ENCODE peak calls at places on chromosomes 4 and X, in five cellular contexts. One of them, this sample, is unnamed.

GRCh38 chr4:105088110-105088879 is 58.4 kb upstream of the TET2 start:
- DNase-seq in K562: no peak
- DNase-seq in SK-N-SH: no peak
- DNase-seq in GM23338: peak; percentile 62
- DNase-seq in HCT116: no peak
- DNase-seq in this sample: peak; percentile 74

GRCh38 chr4:64799751-64800150 is 390.5 kb upstream of the TECRL start:
- DNase-seq in K562: no peak
- DNase-seq in HCT116: no peak
- DNase-seq in SK-N-SH: no peak
- DNase-seq in GM23338: peak; percentile 17
- DNase-seq in this sample: no peak

GRCh38 chr4:139115226-139115625 is 61.8 kb downstream of the ELF2 start:
- DNase-seq in SK-N-SH: no peak
- DNase-seq in GM23338: no peak
- DNase-seq in K562: no peak
- DNase-seq in HCT116: no peak
- DNase-seq in this sample: no peak

GRCh38 chr4:41207330-41207831 is 7.0 kb downstream of the APBB2 start:
- DNase-seq in GM23338: no peak
- DNase-seq in SK-N-SH: no peak
- DNase-seq in HCT116: no peak
- DNase-seq in K562: no peak
- DNase-seq in this sample: no peak

GRCh38 chrX:134761788-134762187 is 103.5 kb upstream of the PLAC1 start:
- DNase-seq in GM23338: peak; percentile 36
- DNase-seq in HCT116: no peak
- DNase-seq in K562: no peak
- DNase-seq in SK-N-SH: peak; percentile 16
- DNase-seq in this sample: no peak

GRCh38 chr4:116099596-116099995 is 985.8 kb downstream of the TRAM1L1 start:
- DNase-seq in SK-N-SH: no peak
- DNase-seq in HCT116: no peak
- DNase-seq in GM23338: no peak
- DNase-seq in K562: no peak
- DNase-seq in this sample: no peak

GRCh38 chr4:165175879-165176278 is 31.5 kb upstream of the KLHL2 start:
- DNase-seq in K562: no peak
- DNase-seq in HCT116: no peak
- DNase-seq in GM23338: no peak
- DNase-seq in SK-N-SH: no peak
- DNase-seq in this sample: no peak

GRCh38 chr4:185213829-185214228 is 4.4 kb downstream of the SNX25 start:
- DNase-seq in GM23338: no peak
- DNase-seq in HCT116: no peak
- DNase-seq in K562: no peak
- DNase-seq in SK-N-SH: no peak
- DNase-seq in this sample: no peak

GRCh38 chrX:39957816-39958561 is 139.8 kb downstream of the BCOR start:
- DNase-seq in K562: no peak
- DNase-seq in GM23338: no peak
- DNase-seq in SK-N-SH: no peak
- DNase-seq in HCT116: no peak
- DNase-seq in this sample: no peak

GRCh38 chr4:163875327-163875726 is 380.8 kb downstream of the TMA16 start:
- DNase-seq in K562: no peak
- DNase-seq in SK-N-SH: no peak
- DNase-seq in HCT116: no peak
- DNase-seq in GM23338: no peak
- DNase-seq in this sample: no peak

GRCh38 chrX:65726708-65727107 is 59.3 kb downstream of the MSN start:
- DNase-seq in HCT116: no peak
- DNase-seq in GM23338: peak; percentile 17
- DNase-seq in K562: no peak
- DNase-seq in SK-N-SH: no peak
- DNase-seq in this sample: no peak

GRCh38 chr4:89411539-89411938 is 103.9 kb upstream of the GPRIN3 start:
- DNase-seq in GM23338: no peak
- DNase-seq in K562: no peak
- DNase-seq in HCT116: no peak
- DNase-seq in SK-N-SH: no peak
- DNase-seq in this sample: no peak

DNA sequence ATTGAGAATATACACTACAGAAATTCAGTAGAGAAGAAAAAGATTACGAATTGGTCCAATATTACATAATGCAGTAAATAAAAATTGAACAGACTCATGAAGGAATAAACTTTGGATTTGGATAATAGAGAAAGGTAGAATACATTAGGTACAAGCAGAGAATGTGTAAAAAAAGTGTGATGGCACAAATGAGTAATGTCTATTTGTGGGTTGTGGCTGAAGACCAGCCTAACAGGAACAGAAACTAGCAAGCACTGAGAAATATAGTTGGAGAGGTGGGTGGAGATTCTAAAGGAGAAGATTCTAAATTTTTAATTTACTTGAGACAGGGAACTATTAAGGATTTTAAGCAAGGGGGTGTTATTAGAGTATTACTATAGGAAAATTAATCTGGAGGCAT is 15.2 kb upstream of the CLOCK start:
- DNase-seq in GM23338: no peak
- DNase-seq in SK-N-SH: no peak
- DNase-seq in HCT116: no peak
- DNase-seq in K562: no peak
- DNase-seq in this sample: no peak
- H3K4me2 ChIP-seq in GM23338: no peak overlapping the region
- H3K4me2 ChIP-seq in SK-N-SH: no peak overlapping the region
- H3K4me2 ChIP-seq in HCT116: no peak overlapping the region
- H3K4me2 ChIP-seq in K562: no peak overlapping the region
- H3K4me2 ChIP-seq in this sample: no peak overlapping the region

DNA sequence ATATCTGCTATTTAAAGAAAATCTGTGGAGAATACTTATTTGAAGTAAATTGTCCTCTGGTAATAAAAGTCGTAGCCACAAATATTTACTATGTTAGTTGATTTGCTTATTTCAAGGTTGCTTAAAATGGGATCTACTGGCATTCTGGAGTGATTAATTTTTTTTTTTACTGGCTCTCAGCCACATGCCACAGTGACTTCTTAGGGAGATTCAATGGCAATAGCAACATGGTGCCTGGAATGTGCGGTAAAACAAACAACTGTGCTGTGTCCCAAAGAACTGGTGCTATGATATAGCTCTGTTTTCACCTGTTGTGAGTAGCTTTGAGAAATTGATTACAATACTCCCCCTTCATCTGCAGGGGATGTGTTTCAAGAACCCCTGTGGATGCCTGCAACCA is 324.3 kb downstream of the GPAT3 start:
- DNase-seq in SK-N-SH: no peak
- DNase-seq in GM23338: no peak
- DNase-seq in K562: no peak
- DNase-seq in HCT116: no peak
- DNase-seq in this sample: no peak
- TF ChIP-seq POLR2AphosphoS5 in SK-N-SH: no peak
- TF ChIP-seq POLR2AphosphoS5 in GM23338: no peak
- TF ChIP-seq POLR2AphosphoS5 in K562: no peak
- TF ChIP-seq POLR2AphosphoS5 in HCT116: no peak
- TF ChIP-seq POLR2AphosphoS5 in this sample: no peak

DNA sequence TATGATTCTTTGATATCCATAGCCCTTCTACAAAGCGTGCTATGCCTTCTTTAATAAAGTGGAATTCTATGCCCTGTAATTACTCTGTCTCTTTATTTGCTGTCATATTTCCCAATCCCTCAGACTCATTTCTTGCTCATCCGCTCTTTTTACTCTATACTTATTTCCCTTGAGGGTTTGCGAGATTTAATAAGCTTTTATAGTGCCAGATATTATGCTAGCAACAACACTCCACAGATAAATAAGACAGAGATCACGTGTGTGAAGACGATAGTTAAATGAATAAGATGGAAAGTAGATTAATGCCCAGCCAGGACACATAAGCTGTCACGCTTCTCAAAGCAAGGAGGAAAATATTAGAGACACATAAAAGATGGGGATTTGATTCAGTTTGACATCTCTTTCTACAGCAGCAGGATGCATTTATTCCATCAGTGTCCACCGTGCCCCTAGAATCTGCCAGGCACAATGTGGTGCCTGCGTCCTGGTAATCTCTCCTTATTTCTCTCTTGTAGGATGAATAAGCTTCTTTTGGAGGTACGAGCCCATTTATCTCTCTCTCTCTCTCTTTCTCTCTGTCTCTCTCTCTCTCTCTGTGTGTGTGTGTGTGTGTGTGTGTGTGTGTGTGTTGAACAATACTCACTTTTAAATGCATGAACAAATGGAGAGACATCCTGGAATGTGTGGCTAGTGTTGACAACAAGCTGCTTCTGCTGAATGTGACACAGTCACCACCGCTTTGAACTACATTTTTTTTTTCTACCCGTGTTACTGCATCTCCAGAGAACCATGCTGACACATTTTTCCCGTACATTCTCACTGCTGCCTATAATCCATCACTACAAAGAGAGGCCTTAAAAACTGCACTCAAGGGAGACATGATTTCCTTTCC is 48.2 kb downstream of the TMEM156 start:
- DNase-seq in SK-N-SH: peak; percentile 11
- DNase-seq in K562: no peak
- DNase-seq in GM23338: no peak
- DNase-seq in HCT116: no peak
- DNase-seq in this sample: no peak
- H3K4me2 ChIP-seq in SK-N-SH: no peak overlapping the region
- H3K4me2 ChIP-seq in K562: no peak overlapping the region
- H3K4me2 ChIP-seq in GM23338: no peak overlapping the region
- H3K4me2 ChIP-seq in HCT116: no peak overlapping the region
- H3K4me2 ChIP-seq in this sample: no peak overlapping the region

DNA sequence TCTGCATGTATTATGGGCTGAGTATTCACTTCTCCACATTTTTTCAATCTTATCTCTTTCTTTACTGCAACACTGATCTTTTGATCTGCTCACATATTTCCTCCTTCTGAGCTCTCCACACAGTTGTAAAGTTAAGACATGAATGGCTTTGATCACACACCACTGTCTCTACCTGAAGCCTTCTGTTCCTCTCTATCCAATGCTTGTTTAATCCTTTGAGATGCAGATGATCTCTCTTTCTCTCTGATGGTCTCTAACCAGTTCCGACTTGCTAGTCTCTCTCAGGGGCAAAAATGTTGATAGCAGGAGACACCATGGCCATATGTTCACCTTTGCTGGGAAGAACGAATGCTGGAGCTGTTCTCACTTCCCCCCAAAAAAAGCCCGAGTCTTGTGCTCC is 162.4 kb downstream of the UNC5C start:
- DNase-seq in HCT116: no peak
- DNase-seq in SK-N-SH: no peak
- DNase-seq in K562: no peak
- DNase-seq in GM23338: peak; percentile 81
- DNase-seq in this sample: no peak
- TF ChIP-seq POLR2AphosphoS5 in HCT116: no peak
- TF ChIP-seq POLR2AphosphoS5 in SK-N-SH: no peak
- TF ChIP-seq POLR2AphosphoS5 in K562: no peak
- TF ChIP-seq POLR2AphosphoS5 in GM23338: peak; percentile 81
- TF ChIP-seq POLR2AphosphoS5 in this sample: no peak

DNA sequence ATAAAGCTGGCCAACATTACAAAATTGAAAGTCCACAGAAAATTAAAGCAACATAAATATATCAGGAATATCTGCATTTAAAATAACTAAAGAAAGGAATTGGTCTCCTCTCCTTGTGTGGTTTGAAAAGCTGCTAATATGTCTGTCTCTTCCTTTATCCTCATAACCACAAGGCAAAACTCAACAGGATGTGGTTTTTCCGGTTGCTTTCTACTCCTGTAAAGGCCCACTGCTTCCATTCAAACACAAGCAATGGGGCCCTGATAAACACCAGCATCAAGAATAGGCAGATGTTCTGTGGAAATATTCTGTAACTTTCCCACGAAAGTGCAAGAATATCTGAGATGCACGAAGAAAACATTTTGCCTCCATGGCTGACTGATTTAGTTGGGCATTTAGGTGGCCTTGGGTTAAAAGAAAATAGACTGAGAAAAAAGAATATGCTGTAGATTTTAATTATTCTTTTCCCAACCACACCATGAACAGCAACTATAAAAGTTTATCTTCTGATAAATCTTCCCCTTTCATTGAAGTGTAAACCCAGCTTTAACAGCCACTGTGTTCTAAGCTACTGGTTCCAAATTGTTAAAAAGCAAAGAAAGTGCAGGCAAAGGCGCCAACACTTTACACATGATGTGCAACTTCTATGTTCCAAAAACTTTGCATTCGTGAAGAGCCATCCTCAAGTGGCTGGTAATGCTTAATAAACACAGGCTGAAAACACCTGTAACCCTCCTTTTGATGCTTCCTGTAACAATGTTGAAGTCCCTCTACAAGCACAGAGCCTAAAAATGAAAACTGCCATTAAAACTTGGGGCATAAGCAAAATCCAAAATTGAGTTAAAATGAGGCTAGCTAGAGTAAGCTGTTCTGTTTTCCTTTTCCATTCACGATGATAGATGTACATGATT is 50.5 kb upstream of the NDST3 start:
- DNase-seq in K562: no peak
- DNase-seq in GM23338: no peak
- DNase-seq in HCT116: no peak
- DNase-seq in SK-N-SH: no peak
- DNase-seq in this sample: no peak
- H3K4me2 ChIP-seq in K562: no peak overlapping the region
- H3K4me2 ChIP-seq in GM23338: no peak overlapping the region
- H3K4me2 ChIP-seq in HCT116: no peak overlapping the region
- H3K4me2 ChIP-seq in SK-N-SH: no peak overlapping the region
- H3K4me2 ChIP-seq in this sample: no peak overlapping the region

GRCh38 chr4:78244691-78245485 is 187.8 kb downstream of the FRAS1 start:
- DNase-seq in SK-N-SH: no peak
- DNase-seq in HCT116: no peak
- DNase-seq in GM23338: no peak
- DNase-seq in K562: no peak
- DNase-seq in this sample: no peak
- TF ChIP-seq POLR2AphosphoS5 in SK-N-SH: no peak
- TF ChIP-seq POLR2AphosphoS5 in HCT116: no peak
- TF ChIP-seq POLR2AphosphoS5 in GM23338: no peak
- TF ChIP-seq POLR2AphosphoS5 in K562: no peak
- TF ChIP-seq POLR2AphosphoS5 in this sample: no peak